ENCODE peak calls at places on chromosomes 1 and 21, in six cellular contexts. Z, K, N, V, S and Q are unnamed samples.

GRCh38 chr1:1371354-1371740 is 3.7 kb downstream of the AURKAIP1 start:
- DNase-seq in Z (no peak), K (no peak), N (peak; percentile 78), V (no peak), S (no peak), Q (no peak)

GRCh38 chr1:234746798-234747196 is 136.8 kb upstream of the IRF2BP2 start:
- DNase-seq in Z (no peak), K (no peak), N (no peak), V (no peak), S (no peak), Q (no peak)

GRCh38 chr1:84303154-84303830 is 1.8 kb downstream of the SAMD13 start:
- DNase-seq in Z (no peak), K (no peak), N (peak; percentile 5), V (peak; percentile 17), S (no peak), Q (no peak)

GRCh38 chr1:8047686-8048522 is 21.8 kb upstream of the ERRFI1 start:
- DNase-seq in Z (peak; percentile 35), K (no peak), N (no peak), V (peak; percentile 80), S (no peak), Q (no peak)

GRCh38 chr21:42414928-42415769 is 11.4 kb downstream of the UBASH3A start:
- DNase-seq in Z (no peak), K (no peak), N (no peak), V (peak; percentile 78), S (no peak), Q (no peak)

GRCh38 chr21:44090332-44090731 is 16.9 kb upstream of the PWP2 start:
- DNase-seq in Z (no peak), K (no peak), N (peak; percentile 1), V (no peak), S (no peak), Q (no peak)

GRCh38 chr1:59015708-59016107 is 231.9 kb upstream of the JUN start:
- DNase-seq in Z (peak; percentile 30), K (no peak), N (no peak), V (peak; percentile 88), S (no peak), Q (no peak)

GRCh38 chr21:36478207-36478701 is 1.7 kb downstream of the CLDN14 start:
- DNase-seq in Z (peak; percentile 29), K (no peak), N (no peak), V (peak; percentile 88), S (no peak), Q (no peak)

GRCh38 chr1:119160851-119161250 is 20.4 kb upstream of the WARS2 start:
- DNase-seq in Z (no peak), K (no peak), N (no peak), V (peak; percentile 73), S (no peak), Q (no peak)

GRCh38 chr1:111930356-111930755 is 59.1 kb downstream of the KCND3 start:
- DNase-seq in Z (no peak), K (no peak), N (no peak), V (no peak), S (no peak), Q (no peak)

GRCh38 chr1:214146523-214146922 is 134.4 kb upstream of the SMYD2 start:
- DNase-seq in Z (peak; percentile 71), K (no peak), N (no peak), V (no peak), S (no peak), Q (no peak)

GRCh38 chr1:108897865-108898720 is 21.3 kb downstream of the GPSM2 start:
- DNase-seq in Z (peak; percentile 54), K (no peak), N (peak; percentile 50), V (peak; percentile 79), S (no peak), Q (no peak)

GRCh38 chr1:12173631-12174121 is 6.9 kb downstream of the TNFRSF1B start:
- DNase-seq in Z (no peak), K (peak; percentile 45), N (peak; percentile 91), V (peak; percentile 35), S (no peak), Q (no peak)

GRCh38 chr1:229089586-229090208 is 181.2 kb upstream of the RAB4A start:
- DNase-seq in Z (no peak), K (no peak), N (no peak), V (no peak), S (no peak), Q (no peak)

GRCh38 chr1:84062496-84062895 is 63.6 kb upstream of the TTLL7 start:
- DNase-seq in Z (no peak), K (no peak), N (no peak), V (no peak), S (no peak), Q (no peak)

GRCh38 chr1:15603050-15603965 is 13.9 kb upstream of the DDI2 start:
- DNase-seq in Z (peak; percentile 98), K (peak; percentile 98), N (peak; percentile 97), V (peak; percentile 92), S (peak; percentile 97), Q (peak; percentile 88)

GRCh38 chr1:35047188-35047858 is 15.6 kb upstream of the ZMYM6 start:
- DNase-seq in Z (no peak), K (no peak), N (peak; percentile 11), V (peak; percentile 95), S (no peak), Q (no peak)

GRCh38 chr21:35326677-35327076 is 277.6 kb upstream of the RUNX1 start:
- DNase-seq in Z (peak; percentile 19), K (no peak), N (no peak), V (peak; percentile 18), S (no peak), Q (no peak)

GRCh38 chr1:187959062-187959461 is 1130.3 kb downstream of the PLA2G4A start:
- DNase-seq in Z (no peak), K (no peak), N (no peak), V (no peak), S (no peak), Q (no peak)

GRCh38 chr1:187226396-187226795 is 397.6 kb downstream of the PLA2G4A start:
- DNase-seq in Z (no peak), K (no peak), N (no peak), V (peak; percentile 41), S (no peak), Q (no peak)

GRCh38 chr1:116854294-116854693 is 55.4 kb upstream of the PTGFRN start:
- DNase-seq in Z (no peak), K (no peak), N (no peak), V (no peak), S (no peak), Q (no peak)

GRCh38 chr1:197915797-197916686 is 1.1 kb upstream of the LHX9 start:
- DNase-seq in Z (peak; percentile 76), K (peak; percentile 61), N (no peak), V (peak; percentile 61), S (peak; percentile 90), Q (peak; percentile 82)

GRCh38 chr1:43934279-43934985 is 831 bp downstream of the ARTN start:
- DNase-seq in Z (peak; percentile 78), K (peak; percentile 72), N (peak; percentile 78), V (peak; percentile 53), S (peak; percentile 92), Q (peak; percentile 82)

GRCh38 chr1:212467843-212468482 is 35.2 kb downstream of the NENF start:
- DNase-seq in Z (no peak), K (no peak), N (no peak), V (no peak), S (no peak), Q (no peak)

GRCh38 chr1:29290414-29290980 is 54.2 kb downstream of the PTPRU start:
- DNase-seq in Z (peak; percentile 58), K (no peak), N (no peak), V (peak; percentile 38), S (no peak), Q (no peak)

DNA sequence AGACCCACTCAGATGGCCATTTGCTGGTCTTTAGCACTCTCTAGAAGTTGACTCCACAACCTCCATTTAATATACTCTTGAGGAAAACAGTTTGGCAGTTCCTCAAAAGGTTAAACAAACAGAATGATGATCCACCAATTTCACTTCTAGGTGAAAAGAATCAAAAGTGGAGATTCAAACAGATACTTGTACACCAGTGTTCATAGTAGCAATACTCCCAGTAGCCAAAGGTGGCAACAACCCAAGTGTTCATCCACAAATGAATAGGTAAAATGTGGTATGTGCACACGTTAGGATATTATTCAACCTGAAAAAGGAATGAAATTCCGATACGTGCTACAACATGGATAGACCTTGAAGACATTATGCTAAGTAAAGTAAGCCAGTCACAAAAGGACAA is 6.3 kb downstream of the PRCC start:
- DNase-seq in Z (no peak), K (no peak), N (no peak), V (no peak), S (no peak), Q (no peak)
- TF ChIP-seq CTCF in Z (no peak), K (no peak), N (no peak), V (no peak), S (no peak), Q (no peak)

GRCh38 chr21:26011292-26011940 is 159.2 kb downstream of the APP start:
- DNase-seq in Z (no peak), K (no peak), N (no peak), V (no peak), S (no peak), Q (no peak)
- TF ChIP-seq CTCF in Z (no peak), K (no peak), N (no peak), V (no peak), S (no peak), Q (no peak)

DNA sequence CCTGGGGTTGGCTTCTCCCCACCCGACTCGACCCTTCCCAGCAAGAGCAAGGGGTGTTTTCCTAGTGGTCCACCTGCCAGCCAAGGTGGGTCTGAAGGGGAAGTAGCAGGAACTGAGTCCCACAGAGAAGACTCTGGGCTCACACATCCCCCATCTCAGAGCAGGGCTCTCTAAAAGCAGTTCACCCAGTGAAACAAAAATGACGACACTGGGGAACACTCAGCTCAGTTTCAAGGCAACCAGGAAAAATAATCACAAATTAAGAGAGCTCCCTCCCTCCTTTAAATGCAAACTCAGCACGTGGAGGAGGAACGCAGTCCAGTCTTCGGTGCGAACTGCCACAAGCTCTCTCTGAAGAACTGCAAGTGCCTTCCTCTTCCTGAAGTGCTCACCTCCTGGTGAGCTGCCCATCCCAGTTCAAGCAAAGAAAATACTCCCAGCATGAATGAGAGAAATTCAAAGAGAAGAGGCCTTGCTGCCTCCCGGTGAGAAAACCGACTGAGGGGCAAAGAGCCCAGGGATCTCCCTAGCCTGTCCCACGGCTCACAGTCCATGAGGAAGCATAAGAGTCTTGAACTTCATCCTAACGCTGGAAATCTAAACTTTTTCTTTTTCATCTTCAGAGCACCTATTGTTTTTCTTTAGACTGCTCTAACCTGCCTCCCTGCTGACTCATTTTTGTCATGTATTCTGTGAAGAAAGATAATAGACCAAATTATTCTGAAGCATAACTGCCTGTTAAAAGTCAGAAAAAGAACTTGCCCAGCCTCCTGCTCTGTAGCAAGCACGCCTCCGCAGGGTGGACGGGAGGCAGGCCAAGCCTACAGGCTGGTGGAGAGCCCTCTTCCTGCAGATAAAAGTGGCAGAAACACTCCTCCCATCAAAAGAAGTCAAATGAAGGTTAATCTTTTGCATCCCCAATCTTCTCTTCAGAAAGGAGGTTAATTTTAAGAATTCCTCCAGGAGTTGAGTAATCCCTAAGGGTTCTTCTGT is 281.4 kb downstream of the HHIPL2 start:
- DNase-seq in Z (no peak), K (no peak), N (no peak), V (no peak), S (no peak), Q (no peak)
- TF ChIP-seq CTCF in Z (no peak), K (no peak), N (no peak), V (no peak), S (no peak), Q (no peak)

GRCh38 chr1:154752273-154753030 is 117.6 kb downstream of the KCNN3 start:
- DNase-seq in Z (no peak), K (no peak), N (no peak), V (no peak), S (no peak), Q (no peak)
- TF ChIP-seq CTCF in Z (no peak), K (no peak), N (no peak), V (peak; percentile 4), S (no peak), Q (no peak)